ENCODE peak calls at places on chromosomes 7 and 10, in seven cellular contexts. Q is SK-N-SH, A is HepG2, L is H1, V is K562, H is GM12878, G is GM12892. X is an unnamed sample.

GRCh38 chr7:94440460-94441039 is 45.9 kb downstream of the COL1A2 start:
- DNase-seq in Q (no peak), L (no peak), G (no peak), V (no peak), H (no peak), A (peak), X (no peak)

GRCh38 chr7:84364708-84365107 is 170.1 kb upstream of the SEMA3A start:
- DNase-seq in G (no peak), Q (no peak), H (no peak), L (no peak), V (no peak), A (no peak), X (no peak)

GRCh38 chr10:78914502-78915330 is 154.1 kb upstream of the ZMIZ1 start:
- DNase-seq in V (no peak), L (no peak), Q (no peak), A (no peak), G (no peak), H (peak), X (no peak)

GRCh38 chr10:35577915-35578607 is 27.1 kb upstream of the GJD4 start:
- DNase-seq in A (no peak), L (no peak), H (no peak), V (no peak), Q (no peak), G (no peak), X (no peak)

GRCh38 chr7:51045319-51046102 is 262.8 kb upstream of the GRB10 start:
- DNase-seq in A (peak), V (no peak), L (no peak), H (no peak), G (no peak), Q (no peak), X (no peak)

GRCh38 chr10:75405201-75406143 is 3.9 kb upstream of the ZNF503 start:
- DNase-seq in A (peak), L (no peak), V (no peak), G (no peak), H (no peak), Q (peak), X (no peak)

GRCh38 chr10:124417846-124418725 is 637 bp downstream of the OAT start:
- DNase-seq in L (no peak), G (peak), Q (peak), H (no peak), A (peak), V (no peak), X (peak)

GRCh38 chr10:127919418-127920191 is 12.7 kb downstream of the PTPRE start:
- DNase-seq in A (no peak), H (no peak), G (no peak), V (no peak), L (no peak), Q (peak), X (no peak)

GRCh38 chr7:24972991-24973390 is 7.0 kb downstream of the OSBPL3 start:
- DNase-seq in H (no peak), G (no peak), A (no peak), L (no peak), Q (no peak), V (no peak), X (no peak)

GRCh38 chr7:134892002-134892693 is 94.2 kb upstream of the AGBL3 start:
- DNase-seq in L (no peak), V (no peak), Q (peak), H (no peak), A (peak), G (no peak), X (no peak)

GRCh38 chr10:120689766-120690539 is 161.2 kb upstream of the WDR11 start:
- DNase-seq in Q (no peak), A (no peak), L (no peak), G (no peak), V (no peak), H (no peak), X (no peak)

GRCh38 chr10:80468002-80468401 is 13.9 kb downstream of the TSPAN14 start:
- DNase-seq in L (no peak), V (peak), A (no peak), Q (peak), G (no peak), H (no peak), X (no peak)

GRCh38 chr7:133829336-133829897 is 297.7 kb upstream of the LRGUK start:
- DNase-seq in A (no peak), Q (no peak), V (no peak), L (no peak), H (no peak), G (no peak), X (no peak)

GRCh38 chr7:24435002-24435401 is 138.2 kb upstream of the PALS2 start:
- DNase-seq in G (no peak), A (no peak), V (no peak), L (peak), H (no peak), Q (no peak), X (no peak)

GRCh38 chr10:63256047-63256773 is 123.1 kb downstream of the NRBF2 start:
- DNase-seq in G (no peak), V (no peak), A (no peak), L (no peak), H (no peak), Q (peak), X (no peak)

GRCh38 chr7:16399265-16399801 is 22.0 kb downstream of the CRPPA start:
- DNase-seq in V (no peak), G (no peak), L (no peak), A (no peak), Q (no peak), H (no peak), X (no peak)

DNA sequence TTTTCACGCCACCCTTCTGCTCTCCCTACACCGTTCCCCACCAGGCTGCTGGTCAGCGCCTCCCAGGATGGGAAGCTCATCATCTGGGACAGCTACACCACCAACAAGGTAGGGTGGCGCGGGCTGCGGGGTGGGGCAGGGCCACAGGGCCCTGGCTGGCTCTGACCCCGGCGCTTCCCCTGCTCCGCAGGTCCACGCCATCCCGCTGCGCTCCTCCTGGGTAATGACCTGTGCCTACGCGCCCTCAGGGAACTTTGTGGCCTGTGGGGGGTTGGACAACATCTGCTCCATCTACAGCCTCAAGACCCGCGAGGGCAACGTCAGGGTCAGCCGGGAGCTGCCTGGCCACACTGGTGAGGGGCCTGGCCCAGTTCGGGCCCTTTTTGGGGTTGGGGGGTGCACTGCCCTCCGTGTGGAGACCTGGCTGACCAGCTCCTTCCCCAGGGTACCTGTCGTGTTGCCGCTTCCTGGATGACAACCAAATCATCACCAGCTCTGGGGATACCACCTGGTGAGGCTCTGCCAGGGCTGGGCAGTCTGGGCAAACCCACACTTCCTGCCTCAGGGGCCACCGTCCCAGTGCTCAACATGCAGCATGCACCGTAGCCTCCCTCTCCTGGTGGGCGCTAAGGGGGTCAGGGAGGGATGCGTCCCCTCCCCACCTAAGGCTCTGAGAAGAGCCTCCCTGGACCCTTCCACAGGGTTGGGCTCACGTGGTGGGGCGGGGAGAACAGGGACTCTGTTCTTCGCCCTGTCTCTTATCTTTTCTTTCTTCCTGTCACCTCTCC is 4.0 kb downstream of the GNB2 start:
- DNase-seq in G (peak), V (no peak), A (no peak), L (no peak), Q (peak), H (no peak), X (no peak)
- TF ChIP-seq POLR2AphosphoS5 in G (peak), V (no peak), A (no peak), L (peak), Q (no peak), H (no peak), X (no peak)

GRCh38 chr10:100863433-100863832 is 49.3 kb upstream of the SLF2 start:
- DNase-seq in G (no peak), A (no peak), V (no peak), L (no peak), H (no peak), Q (no peak), X (no peak)
- TF ChIP-seq TAF1 in G (no peak), A (no peak), V (no peak), L (no peak), H (no peak), Q (no peak), X (no peak)

DNA sequence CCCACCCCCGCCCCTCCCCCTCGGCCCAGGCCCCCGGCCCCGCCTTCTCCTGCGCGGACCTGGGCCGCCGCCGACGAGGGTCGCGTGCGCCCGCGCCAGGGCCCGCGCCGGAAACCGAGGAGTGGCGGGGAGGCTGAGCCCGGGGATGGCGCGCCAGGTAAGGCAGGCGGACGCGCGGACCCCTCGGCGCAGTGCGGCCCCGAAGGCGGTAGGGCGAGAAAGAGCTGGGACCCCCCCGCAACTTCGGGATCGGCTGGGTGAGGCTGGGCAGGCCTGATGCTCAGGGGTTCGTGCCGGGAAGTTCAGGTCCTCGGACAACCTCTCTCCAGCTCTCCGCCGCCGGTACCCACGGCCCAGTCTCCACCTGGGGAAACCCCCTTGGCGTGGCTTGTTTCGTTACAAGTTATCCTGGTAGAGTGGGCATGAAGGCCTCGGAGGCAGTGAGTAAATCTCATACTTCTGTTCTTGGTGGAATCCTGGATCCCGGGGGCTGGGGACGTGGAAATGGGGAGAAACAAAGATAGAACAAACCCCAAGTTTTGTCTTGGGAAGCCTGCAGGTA is 58.4 kb downstream of the ZNF467 start:
- DNase-seq in G (no peak), A (no peak), V (no peak), Q (no peak), L (no peak), H (no peak), X (no peak)
- TF ChIP-seq POLR2AphosphoS5 in G (no peak), A (no peak), V (peak), Q (no peak), L (peak), H (no peak), X (no peak)

GRCh38 chr7:33831389-33832118 is 73.8 kb upstream of the BMPER start:
- DNase-seq in A (no peak), G (no peak), L (no peak), Q (no peak), V (no peak), H (no peak), X (no peak)
- TF ChIP-seq TAF1 in A (no peak), G (no peak), L (no peak), Q (no peak), V (no peak), H (no peak), X (no peak)

GRCh38 chr10:34121125-34121973 is 693.7 kb downstream of the PARD3 start:
- DNase-seq in L (no peak), V (no peak), A (peak), G (no peak), H (no peak), Q (no peak), X (no peak)

GRCh38 chr10:34127676-34128075 is 687.4 kb downstream of the PARD3 start:
- DNase-seq in Q (no peak), A (no peak), G (no peak), H (no peak), V (no peak), L (no peak), X (no peak)

GRCh38 chr10:34124522-34125035 is 690.5 kb downstream of the PARD3 start:
- DNase-seq in Q (no peak), H (no peak), L (no peak), V (no peak), A (peak), G (no peak), X (no peak)

GRCh38 chr10:34121974-34122282 is 693.2 kb downstream of the PARD3 start:
- DNase-seq in L (no peak), A (no peak), G (no peak), H (peak), V (no peak), Q (no peak), X (no peak)

GRCh38 chr10:34125702-34126101 is 689.4 kb downstream of the PARD3 start:
- DNase-seq in Q (no peak), G (no peak), L (no peak), V (no peak), A (no peak), H (no peak), X (no peak)
- TF ChIP-seq POLR2AphosphoS5 in Q (no peak), G (no peak), L (no peak), V (no peak), A (no peak), H (no peak), X (no peak)

GRCh38 chr7:48298779-48299178 is 127.5 kb downstream of the ABCA13 start:
- DNase-seq in A (no peak), Q (no peak), H (no peak), G (no peak), V (no peak), L (no peak), X (no peak)
- TF ChIP-seq TAF1 in A (no peak), Q (no peak), H (no peak), G (no peak), V (no peak), L (no peak), X (no peak)

DNA sequence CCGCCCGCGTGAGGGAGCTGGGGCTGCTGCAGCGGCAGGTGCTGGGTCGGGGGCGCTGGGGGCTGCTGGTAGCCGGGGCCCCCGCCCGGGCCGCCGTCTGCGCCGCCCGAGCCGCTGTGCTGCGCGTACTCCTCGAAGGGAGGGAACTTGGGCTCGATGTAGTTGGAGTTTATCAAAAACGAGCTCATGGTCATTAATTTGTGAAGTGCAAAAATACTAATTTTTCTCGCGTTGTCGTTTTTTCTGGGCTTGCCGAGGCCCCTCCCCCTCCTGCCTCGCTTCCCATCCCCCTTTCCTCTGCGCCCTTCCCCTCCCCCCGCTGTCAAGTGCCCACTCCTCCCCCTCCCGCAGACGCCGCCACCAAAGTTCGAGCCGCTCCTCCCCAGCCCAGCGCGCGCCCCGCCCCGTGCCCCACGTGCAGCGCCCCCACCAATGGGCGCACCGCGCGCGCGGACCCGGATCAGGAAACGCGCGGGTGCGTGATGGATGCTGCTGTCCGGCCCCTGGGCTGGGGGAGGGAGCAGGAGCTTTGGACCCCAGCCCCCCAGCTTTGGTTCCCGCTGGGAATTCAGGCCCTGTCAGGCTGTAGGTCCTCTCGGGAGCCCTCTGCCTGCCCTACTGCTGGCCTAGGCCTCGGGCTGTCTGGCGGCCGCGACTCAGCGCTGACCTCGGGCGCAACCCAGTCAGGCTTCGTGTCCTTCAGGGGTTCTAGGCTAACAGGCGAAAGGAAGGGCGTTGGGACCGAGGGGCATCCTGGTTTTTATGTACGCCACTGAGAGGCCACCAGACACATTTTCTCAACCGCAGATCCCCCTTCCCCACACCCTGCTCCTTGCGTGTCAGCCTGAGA is at the start of gene HOXA4:
- DNase-seq in A (peak), G (no peak), V (no peak), L (no peak), H (no peak), Q (peak), X (no peak)
- TF ChIP-seq POLR2AphosphoS5 in A (peak), G (no peak), V (no peak), L (no peak), H (no peak), Q (no peak), X (no peak)

GRCh38 chr7:28354601-28355062 is 57.7 kb upstream of the CREB5 start:
- DNase-seq in L (no peak), G (no peak), A (no peak), Q (no peak), H (no peak), V (no peak), X (no peak)

GRCh38 chr7:28360739-28361138 is 51.6 kb upstream of the CREB5 start:
- DNase-seq in G (no peak), L (no peak), H (no peak), Q (peak), V (no peak), A (no peak), X (no peak)

GRCh38 chr7:28356619-28357018 is 55.7 kb upstream of the CREB5 start:
- DNase-seq in Q (peak), V (no peak), A (no peak), G (no peak), H (no peak), L (no peak), X (no peak)

GRCh38 chr7:28355553-28356319 is 56.6 kb upstream of the CREB5 start:
- DNase-seq in G (no peak), V (no peak), H (no peak), L (no peak), A (no peak), Q (no peak), X (no peak)

GRCh38 chr7:28358423-28358868 is 53.9 kb upstream of the CREB5 start:
- DNase-seq in H (no peak), G (no peak), L (peak), V (no peak), A (no peak), Q (no peak), X (no peak)
- TF ChIP-seq TAF1 in H (no peak), G (no peak), L (no peak), V (no peak), A (no peak), Q (no peak), X (no peak)

GRCh38 chr10:92103376-92104084 is 180.0 kb downstream of the BTAF1 start:
- DNase-seq in Q (no peak), V (no peak), A (peak), H (no peak), L (no peak), G (no peak), X (no peak)
- TF ChIP-seq POLR2AphosphoS5 in Q (no peak), V (no peak), A (no peak), H (no peak), L (no peak), G (no peak), X (no peak)

GRCh38 chr10:132813560-132814468 is 27.9 kb upstream of the NKX6-2 start:
- DNase-seq in G (no peak), H (no peak), L (no peak), A (no peak), Q (no peak), V (no peak), X (no peak)
- TF ChIP-seq TAF1 in G (no peak), H (no peak), L (no peak), A (no peak), Q (no peak), V (no peak), X (no peak)

X was measured in GM12891.